ENCODE peak calls at places on chromosomes 5 and 9, in eight cellular contexts. E, Y, T, K, M, L, J and U are unnamed samples.
A peak's percentile ranks its signal among the peaks of the same experiment; 100 is the strongest.

GRCh38 chr5:100904259-100904822 is 1.3 kb upstream of the ST8SIA4 start:
- DNase-seq in E (peak; percentile 68), Y (no peak), T (no peak), K (no peak), M (no peak), L (no peak), J (no peak), U (peak; percentile 32)

GRCh38 chr5:132369471-132370240 is at the start of gene SLC22A5:
- DNase-seq in E (peak; percentile 28), Y (peak; percentile 33), T (no peak), K (peak; percentile 76), M (peak; percentile 57), L (peak; percentile 45), J (peak; percentile 67), U (peak; percentile 69)

GRCh38 chr5:143898914-143899591 is 87.1 kb downstream of the HMHB1 start:
- DNase-seq in E (no peak), Y (no peak), T (no peak), K (no peak), M (no peak), L (no peak), J (no peak), U (no peak)

GRCh38 chr5:453725-454481 is 10.9 kb downstream of the EXOC3 start:
- DNase-seq in E (no peak), Y (no peak), T (no peak), K (no peak), M (no peak), L (peak; percentile 16), J (peak; percentile 11), U (no peak)

GRCh38 chr9:4277531-4277991 is 22.3 kb downstream of the GLIS3 start:
- DNase-seq in E (no peak), Y (peak; percentile 14), T (no peak), K (no peak), M (peak; percentile 28), L (no peak), J (no peak), U (no peak)

GRCh38 chr5:136004436-136004835 is 24.4 kb upstream of the TGFBI start:
- DNase-seq in E (no peak), Y (peak; percentile 97), T (no peak), K (peak; percentile 25), M (no peak), L (no peak), J (no peak), U (no peak)

GRCh38 chr9:134537891-134538520 is 103.6 kb upstream of the COL5A1 start:
- DNase-seq in E (no peak), Y (no peak), T (no peak), K (no peak), M (no peak), L (no peak), J (peak; percentile 51), U (no peak)

GRCh38 chr5:135343417-135343816 is 55.6 kb downstream of the MACROH2A1 start:
- DNase-seq in E (no peak), Y (no peak), T (no peak), K (peak; percentile 48), M (no peak), L (no peak), J (no peak), U (no peak)

GRCh38 chr9:128523199-128523925 is 18.8 kb downstream of the GLE1 start:
- DNase-seq in E (no peak), Y (peak; percentile 67), T (no peak), K (no peak), M (peak; percentile 70), L (no peak), J (peak; percentile 35), U (no peak)

GRCh38 chr5:154967419-154968024 is 26.6 kb downstream of the MRPL22 start:
- DNase-seq in E (peak; percentile 7), Y (peak; percentile 21), T (no peak), K (peak; percentile 41), M (peak; percentile 28), L (no peak), J (no peak), U (no peak)

GRCh38 chr5:144972317-144972716 is 801.6 kb downstream of the KCTD16 start:
- DNase-seq in E (no peak), Y (no peak), T (no peak), K (no peak), M (no peak), L (no peak), J (no peak), U (no peak)

GRCh38 chr9:76452839-76453238 is 6.1 kb upstream of the GCNT1 start:
- DNase-seq in E (no peak), Y (no peak), T (no peak), K (no peak), M (no peak), L (no peak), J (no peak), U (no peak)

GRCh38 chr5:58156354-58156753 is 303.5 kb downstream of the PLK2 start:
- DNase-seq in E (no peak), Y (peak; percentile 32), T (no peak), K (no peak), M (peak; percentile 46), L (no peak), J (no peak), U (no peak)

GRCh38 chr5:168337361-168337760 is 45.9 kb downstream of the WWC1 start:
- DNase-seq in E (no peak), Y (no peak), T (no peak), K (no peak), M (no peak), L (no peak), J (no peak), U (no peak)

GRCh38 chr5:113367586-113367985 is 67.2 kb downstream of the TSSK1B start:
- DNase-seq in E (no peak), Y (no peak), T (no peak), K (no peak), M (no peak), L (no peak), J (no peak), U (no peak)

GRCh38 chr5:143682788-143683419 is 129.1 kb upstream of the HMHB1 start:
- DNase-seq in E (no peak), Y (peak; percentile 37), T (no peak), K (no peak), M (no peak), L (no peak), J (no peak), U (no peak)

GRCh38 chr5:61435368-61435767 is 103.3 kb downstream of the ZSWIM6 start:
- DNase-seq in E (no peak), Y (no peak), T (no peak), K (no peak), M (no peak), L (no peak), J (no peak), U (no peak)

GRCh38 chr9:116232425-116233159 is 79.0 kb downstream of the PAPPA start:
- DNase-seq in E (no peak), Y (peak; percentile 38), T (no peak), K (peak; percentile 38), M (peak; percentile 49), L (no peak), J (no peak), U (no peak)

DNA sequence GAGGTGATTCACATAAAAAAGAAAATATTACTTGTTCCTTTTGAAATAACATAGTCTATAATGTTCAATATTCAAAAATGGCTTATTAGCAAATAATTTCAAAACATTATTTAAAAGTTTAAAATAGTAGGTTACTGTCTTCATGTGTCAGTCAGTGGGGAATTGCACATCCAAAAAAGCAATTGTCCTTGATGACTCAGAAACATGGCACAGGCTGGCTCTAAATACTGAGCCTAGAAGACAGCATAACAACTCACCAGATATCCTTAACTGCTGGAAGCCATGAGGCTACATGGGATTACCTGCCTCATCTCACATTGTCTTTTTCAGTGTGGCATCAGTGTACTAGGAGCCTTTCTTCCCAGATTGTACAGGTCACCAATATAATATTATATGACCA is 439.5 kb upstream of the RGMB start:
- DNase-seq in E (no peak), Y (no peak), T (no peak), K (peak; percentile 25), M (no peak), L (no peak), J (no peak), U (no peak)
- H3K4me1 ChIP-seq in E (no peaks in the 10 kb centered on the region), Y (peaks cover 2% of the 10 kb centered on the region), T (no peaks in the 10 kb centered on the region), K (no peaks in the 10 kb centered on the region), M (no peaks in the 10 kb centered on the region), L (no peaks in the 10 kb centered on the region), J (no peaks in the 10 kb centered on the region), U (no peaks in the 10 kb centered on the region)

GRCh38 chr5:133868946-133869674 is 99.3 kb downstream of the C5orf15 start:
- DNase-seq in E (peak; percentile 77), Y (peak; percentile 73), T (peak; percentile 38), K (peak; percentile 74), M (peak; percentile 82), L (peak; percentile 71), J (peak; percentile 76), U (peak; percentile 62)
- TF ChIP-seq CTCF in E (peak; percentile 99), Y (peak; percentile 88), T (peak; percentile 93), K (peak; percentile 85), M (peak; percentile 88), L (peak; percentile 75), J (peak; percentile 87), U (peak; percentile 65)

GRCh38 chr5:54519083-54519541 is 1.6 kb downstream of the SNX18 start:
- DNase-seq in E (no peak), Y (no peak), T (no peak), K (no peak), M (no peak), L (peak; percentile 44), J (no peak), U (no peak)
- H3K4me1 ChIP-seq in E (peaks cover 43% of the 10 kb centered on the region), Y (peaks cover 16% of the 10 kb centered on the region), T (peaks cover 21% of the 10 kb centered on the region), K (peaks cover 33% of the 10 kb centered on the region), M (peaks cover 33% of the 10 kb centered on the region), L (peaks cover 52% of the 10 kb centered on the region), J (peaks cover 71% of the 10 kb centered on the region), U (peaks cover 21% of the 10 kb centered on the region)

DNA sequence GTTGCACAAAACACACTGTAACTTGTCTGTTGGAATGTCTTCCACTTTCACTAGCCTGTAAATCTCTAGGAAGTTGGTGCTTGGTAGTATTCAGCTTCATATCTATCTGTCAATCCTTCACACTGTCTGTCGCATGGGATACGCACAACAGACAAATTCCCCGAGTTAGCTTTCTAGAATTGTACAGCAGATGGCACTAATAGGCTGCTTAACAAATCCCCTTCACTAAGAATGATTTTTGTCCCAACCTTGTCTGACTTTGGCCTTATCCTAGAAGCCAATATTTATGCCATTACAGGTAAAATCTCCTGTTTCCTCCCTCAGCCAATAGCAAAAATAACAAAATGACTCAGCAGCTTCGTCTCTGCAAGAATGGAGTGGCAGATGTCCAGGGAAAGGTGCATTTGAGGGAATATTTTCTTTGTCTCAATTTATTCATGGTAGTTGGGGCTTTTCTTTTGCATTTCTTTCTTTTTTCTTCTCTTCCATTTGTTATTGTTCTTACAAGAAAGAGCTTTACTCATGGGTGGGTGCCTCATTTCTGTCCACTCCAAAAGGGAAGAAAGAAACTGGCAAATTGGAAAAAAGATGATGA is 3.1 kb downstream of the NUDT2 start:
- DNase-seq in E (peak; percentile 58), Y (peak; percentile 55), T (peak; percentile 30), K (peak; percentile 59), M (peak; percentile 67), L (no peak), J (no peak), U (no peak)
- TF ChIP-seq CTCF in E (peak; percentile 81), Y (peak; percentile 46), T (peak; percentile 75), K (peak; percentile 59), M (peak; percentile 61), L (peak; percentile 54), J (peak; percentile 73), U (peak; percentile 19)